ENCODE peak calls at places on chromosomes 13 and 19, in six cellular contexts. A is mucosa of descending colon, Z is brain microvascular endothelial cell, L is fibroblast of the aortic adventitia, O is tibial artery, X is MM.1S. V is an unnamed sample.

GRCh38 chr19:47020992-47021496 is 1.4 kb downstream of the NPAS1 start:
- DNase-seq in A (no peak), Z (no peak), L (no peak), O (no peak), X (no peak), V (no peak)

GRCh38 chr19:14843169-14843568 is 5.6 kb downstream of the OR7A10 start:
- DNase-seq in A (no peak), Z (no peak), L (no peak), O (no peak), X (no peak), V (no peak)

GRCh38 chr19:39550197-39550596 is 10.2 kb upstream of the EID2 start:
- DNase-seq in A (no peak), Z (no peak), L (no peak), O (no peak), X (peak), V (no peak)

GRCh38 chr13:109211616-109212015 is 574.8 kb downstream of the IRS2 start:
- DNase-seq in A (no peak), Z (peak), L (no peak), O (no peak), X (no peak), V (no peak)

GRCh38 chr19:35963514-35963913 is 27.3 kb downstream of the LRFN3 start:
- DNase-seq in A (no peak), Z (peak), L (peak), O (no peak), X (no peak), V (peak)

GRCh38 chr19:6738726-6739389 is 622 bp upstream of the TRIP10 start:
- DNase-seq in A (peak), Z (no peak), L (no peak), O (peak), X (peak), V (peak)

GRCh38 chr19:58381460-58382220 is 810 bp upstream of the ZNF837 start:
- DNase-seq in A (no peak), Z (no peak), L (no peak), O (no peak), X (no peak), V (no peak)

GRCh38 chr19:3431760-3432397 is 48.4 kb downstream of the SMIM24 start:
- DNase-seq in A (no peak), Z (no peak), L (no peak), O (no peak), X (no peak), V (no peak)

GRCh38 chr13:110250258-110250891 is 56.6 kb downstream of the COL4A1 start:
- DNase-seq in A (peak), Z (peak), L (peak), O (peak), X (no peak), V (no peak)

GRCh38 chr19:19514215-19514633 is 1.1 kb downstream of the TSSK6 start:
- DNase-seq in A (peak), Z (peak), L (peak), O (peak), X (no peak), V (no peak)

GRCh38 chr13:97574926-97575325 is 141.0 kb downstream of the RAP2A start:
- DNase-seq in A (no peak), Z (peak), L (peak), O (no peak), X (peak), V (no peak)

GRCh38 chr19:16590876-16591802 is 18.9 kb upstream of the SLC35E1 start:
- DNase-seq in A (peak), Z (no peak), L (no peak), O (no peak), X (no peak), V (no peak)

GRCh38 chr13:86870388-86870966 is 800.7 kb upstream of the SLITRK5 start:
- DNase-seq in A (no peak), Z (no peak), L (peak), O (no peak), X (no peak), V (no peak)

GRCh38 chr13:91621161-91621560 is 222.7 kb downstream of the GPC5 start:
- DNase-seq in A (no peak), Z (no peak), L (no peak), O (no peak), X (no peak), V (no peak)

GRCh38 chr13:69595181-69595580 is 512.4 kb upstream of the ATXN8OS start:
- DNase-seq in A (no peak), Z (no peak), L (no peak), O (no peak), X (no peak), V (no peak)

GRCh38 chr19:5838437-5839311 is 828 bp downstream of the FUT6 start:
- DNase-seq in A (peak), Z (no peak), L (no peak), O (no peak), X (no peak), V (no peak)

GRCh38 chr19:58474291-58474996 is 1.7 kb upstream of the ZNF446 start:
- DNase-seq in A (no peak), Z (peak), L (peak), O (no peak), X (no peak), V (no peak)

GRCh38 chr19:19034204-19034624 is 811 bp downstream of the ARMC6 start:
- DNase-seq in A (peak), Z (peak), L (peak), O (no peak), X (peak), V (peak)

GRCh38 chr13:40672310-40673060 is 6.0 kb upstream of the FOXO1 start:
- DNase-seq in A (no peak), Z (peak), L (peak), O (no peak), X (no peak), V (no peak)

GRCh38 chr13:79456051-79456450 is 24.9 kb upstream of the NDFIP2 start:
- DNase-seq in A (no peak), Z (no peak), L (peak), O (no peak), X (no peak), V (no peak)

GRCh38 chr13:75482070-75482819 is at the start of gene TBC1D4:
- DNase-seq in A (peak), Z (peak), L (peak), O (peak), X (peak), V (peak)

GRCh38 chr19:49689133-49690072 is at the start of gene ADM5:
- DNase-seq in A (no peak), Z (no peak), L (no peak), O (no peak), X (no peak), V (no peak)

GRCh38 chr19:13207237-13208130 is 57.3 kb downstream of the IER2 start:
- DNase-seq in A (peak), Z (no peak), L (peak), O (no peak), X (no peak), V (no peak)

GRCh38 chr19:45798995-45799517 is 6.4 kb upstream of the DMWD start:
- DNase-seq in A (no peak), Z (peak), L (peak), O (no peak), X (peak), V (no peak)

GRCh38 chr13:26254583-26255102 is 714 bp downstream of the CDK8 start:
- DNase-seq in A (peak), Z (peak), L (peak), O (peak), X (peak), V (peak)

GRCh38 chr13:102555914-102556553 is 40.8 kb upstream of the TPP2 start:
- DNase-seq in A (no peak), Z (peak), L (peak), O (no peak), X (peak), V (no peak)

DNA sequence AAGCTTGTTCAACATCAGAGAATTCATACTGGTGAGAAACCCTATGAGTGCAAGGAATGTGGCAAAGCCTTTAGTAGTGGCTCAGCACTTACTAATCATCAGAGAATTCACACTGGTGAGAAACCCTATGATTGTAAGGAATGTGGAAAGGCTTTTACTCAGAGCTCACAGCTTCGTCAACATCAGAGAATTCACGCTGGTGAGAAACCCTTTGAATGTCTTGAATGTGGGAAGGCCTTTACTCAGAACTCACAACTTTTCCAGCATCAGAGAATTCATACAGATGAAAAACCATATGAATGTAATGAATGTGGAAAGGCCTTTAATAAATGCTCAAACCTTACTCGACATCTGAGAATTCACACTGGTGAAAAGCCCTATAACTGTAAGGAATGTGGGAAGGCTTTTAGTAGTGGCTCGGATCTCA is 25.2 kb downstream of the ZNF383 start:
- DNase-seq in A (no peak), Z (no peak), L (no peak), O (no peak), X (no peak), V (no peak)
- H3K4me3 ChIP-seq in A (no peak), Z (no peak), L (no peak), O (no peak), X (no peak), V (no peak)

DNA sequence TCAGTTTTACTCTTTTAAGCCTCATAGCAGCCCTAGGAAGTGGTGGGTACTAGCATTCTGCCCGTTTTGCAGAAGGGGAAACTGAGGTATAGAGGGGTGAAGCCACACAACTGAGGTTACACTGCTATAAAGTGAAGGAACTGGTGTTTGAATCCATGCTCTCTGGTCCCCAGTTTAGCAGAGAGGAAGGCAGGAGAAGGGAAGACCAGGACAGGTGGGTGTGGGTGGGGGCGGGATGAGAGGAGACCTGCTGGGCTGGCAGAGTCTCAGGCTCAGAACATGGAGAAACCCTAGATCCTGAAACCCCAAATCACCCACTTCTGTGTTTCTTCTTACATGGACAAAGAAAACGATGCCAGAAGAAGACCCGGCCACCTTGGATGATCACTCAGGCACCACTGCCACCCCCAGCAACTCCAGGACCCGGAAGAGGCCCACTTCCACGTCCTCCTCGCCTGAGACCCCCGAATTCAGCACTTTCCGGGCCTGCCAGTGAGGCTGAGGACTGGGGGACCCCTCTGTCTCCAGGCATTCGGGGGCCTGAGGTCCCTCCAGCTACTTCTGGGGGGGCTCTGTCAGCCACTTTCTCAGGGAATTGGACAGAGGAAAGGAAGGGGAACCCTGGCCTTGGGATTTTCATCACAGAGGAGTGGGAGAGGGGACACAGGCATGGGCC is 2.3 kb upstream of the CARM1 start:
- DNase-seq in A (no peak), Z (no peak), L (no peak), O (no peak), X (no peak), V (no peak)
- H3K4me3 ChIP-seq in A (no peak), Z (no peak), L (no peak), O (no peak), X (no peak), V (no peak)

GRCh38 chr13:24272452-24273161 is 36.8 kb upstream of the C1QTNF9 start:
- DNase-seq in A (no peak), Z (no peak), L (no peak), O (no peak), X (no peak), V (peak)
- H3K4me3 ChIP-seq in A (no peak), Z (peak), L (no peak), O (peak), X (no peak), V (no peak)

GRCh38 chr13:74246398-74246975 is 112.3 kb upstream of the KLF12 start:
- DNase-seq in A (no peak), Z (peak), L (peak), O (no peak), X (no peak), V (no peak)
- H3K4me3 ChIP-seq in A (no peak), Z (no peak), L (no peak), O (peak), X (no peak), V (no peak)

GRCh38 chr19:37920591-37921450 is 13.8 kb downstream of the SIPA1L3 start:
- DNase-seq in A (no peak), Z (no peak), L (no peak), O (no peak), X (no peak), V (no peak)
- H3K4me3 ChIP-seq in A (no peak), Z (no peak), L (no peak), O (no peak), X (no peak), V (no peak)

DNA sequence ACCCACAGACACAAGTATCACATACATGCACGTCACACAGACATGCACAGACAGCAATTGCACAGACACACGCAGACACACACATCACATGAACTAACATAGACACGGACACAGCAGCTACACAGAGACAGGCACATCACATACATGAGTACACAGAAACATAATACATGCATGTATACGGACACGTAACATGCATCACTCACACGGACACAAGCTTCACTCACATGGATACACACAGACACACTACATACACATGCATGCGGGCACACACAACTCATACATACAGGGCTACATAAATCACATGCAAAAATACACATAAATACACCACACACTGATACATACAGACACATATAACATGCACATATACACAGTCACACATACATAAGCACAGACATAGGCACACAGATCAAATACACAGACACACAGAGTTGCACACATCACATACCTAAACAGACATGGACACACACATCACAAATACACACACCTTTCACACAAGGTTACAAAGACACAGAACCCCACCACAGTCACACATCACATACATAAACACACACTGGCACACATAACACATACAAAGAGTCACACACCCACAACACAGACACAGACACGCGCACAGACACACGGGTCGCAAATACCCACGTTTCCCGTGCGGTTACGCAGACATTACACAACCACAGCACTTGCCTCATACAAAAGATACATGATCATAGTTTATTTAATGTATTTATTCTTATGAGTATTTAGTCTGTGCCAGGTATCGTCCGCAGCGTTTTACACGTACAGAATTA is 1.1 kb upstream of the LMTK3 start:
- DNase-seq in A (no peak), Z (no peak), L (no peak), O (no peak), X (no peak), V (no peak)
- H3K4me3 ChIP-seq in A (no peak), Z (no peak), L (no peak), O (no peak), X (peak), V (no peak)

GRCh38 chr13:101492251-101492910 is 39.9 kb downstream of the ITGBL1 start:
- DNase-seq in A (no peak), Z (no peak), L (peak), O (no peak), X (no peak), V (no peak)
- H3K4me3 ChIP-seq in A (no peak), Z (no peak), L (no peak), O (no peak), X (no peak), V (no peak)

V was measured in LNCaP clone FGC.